ENCODE peak calls at places on chromosomes 5 and 9, in six cellular contexts. W, K, A, V, G and L are unnamed samples.

GRCh38 chr5:82364497-82364896 is 86.3 kb upstream of the RPS23 start:
- DNase-seq in W (peak), K (no peak), A (peak), V (no peak), G (no peak), L (no peak)

GRCh38 chr5:40291338-40291737 is 388.4 kb upstream of the PTGER4 start:
- DNase-seq in W (peak), K (no peak), A (peak), V (no peak), G (no peak), L (no peak)

GRCh38 chr9:112325600-112325999 is 7.8 kb downstream of the PTBP3 start:
- DNase-seq in W (no peak), K (no peak), A (no peak), V (no peak), G (no peak), L (no peak)

GRCh38 chr9:69131682-69132081 is 42.4 kb upstream of the TJP2 start:
- DNase-seq in W (peak), K (peak), A (peak), V (no peak), G (no peak), L (no peak)

GRCh38 chr5:57412010-57412409 is 70.6 kb downstream of the ACTBL2 start:
- DNase-seq in W (peak), K (no peak), A (peak), V (no peak), G (no peak), L (no peak)

GRCh38 chr5:115309751-115310370 is 13.4 kb upstream of the CCDC112 start:
- DNase-seq in W (peak), K (no peak), A (peak), V (no peak), G (no peak), L (no peak)

GRCh38 chr5:219492-219891 is 1.4 kb downstream of the SDHA start:
- DNase-seq in W (peak), K (no peak), A (peak), V (no peak), G (no peak), L (no peak)

GRCh38 chr5:168114444-168115017 is 176.9 kb upstream of the WWC1 start:
- DNase-seq in W (peak), K (no peak), A (peak), V (peak), G (peak), L (peak)

GRCh38 chr9:131734165-131734610 is 5.7 kb downstream of the RAPGEF1 start:
- DNase-seq in W (no peak), K (no peak), A (peak), V (peak), G (no peak), L (peak)

GRCh38 chr9:70413427-70413797 is 1.0 kb downstream of the KLF9 start:
- DNase-seq in W (no peak), K (no peak), A (no peak), V (no peak), G (no peak), L (no peak)

GRCh38 chr5:33890633-33891032 is 1.2 kb downstream of the ADAMTS12 start:
- DNase-seq in W (no peak), K (no peak), A (peak), V (no peak), G (no peak), L (no peak)

GRCh38 chr9:128553695-128554094 is 1.3 kb downstream of the SPTAN1 start:
- DNase-seq in W (peak), K (no peak), A (peak), V (no peak), G (no peak), L (no peak)

GRCh38 chr9:38144421-38144820 is 75.4 kb upstream of the SHB start:
- DNase-seq in W (peak), K (no peak), A (peak), V (no peak), G (no peak), L (peak)

GRCh38 chr5:97142521-97143254 is at the start of gene LIX1:
- DNase-seq in W (peak), K (peak), A (peak), V (no peak), G (peak), L (no peak)

GRCh38 chr9:98998441-98999151 is 54.9 kb downstream of the COL15A1 start:
- DNase-seq in W (peak), K (peak), A (peak), V (peak), G (no peak), L (peak)

GRCh38 chr9:33254211-33254610 is 10.3 kb downstream of the BAG1 start:
- DNase-seq in W (no peak), K (no peak), A (no peak), V (no peak), G (no peak), L (no peak)

GRCh38 chr5:142320851-142321560 is 3.8 kb downstream of the SPRY4 start:
- DNase-seq in W (peak), K (no peak), A (no peak), V (no peak), G (no peak), L (no peak)

GRCh38 chr5:103425686-103426454 is 136.7 kb downstream of the NUDT12 start:
- DNase-seq in W (no peak), K (no peak), A (peak), V (no peak), G (no peak), L (no peak)

GRCh38 chr9:101485873-101486692 is 47.6 kb upstream of the RNF20 start:
- DNase-seq in W (peak), K (peak), A (peak), V (peak), G (no peak), L (peak)